ENCODE peak calls at places on chromosome 3, in four cellular contexts. One of them, this sample, is unnamed.
A peak's percentile ranks its signal among the peaks of the same experiment; 100 is the strongest.

GRCh38 chr3:45224824-45225464 is 1.1 kb downstream of the TMEM158 start:
- DNase-seq in upper lobe of right lung: peak; percentile 91
- DNase-seq in astrocyte: peak; percentile 46
- DNase-seq in mammary epithelial cell: peak; percentile 55
- DNase-seq in this sample: peak; percentile 82

GRCh38 chr3:159380891-159381290 is 579.0 kb downstream of the MFSD1 start:
- DNase-seq in astrocyte: no peak
- DNase-seq in upper lobe of right lung: no peak
- DNase-seq in mammary epithelial cell: no peak
- DNase-seq in this sample: no peak

GRCh38 chr3:129569856-129570255 is 26.9 kb downstream of the H1-8 start:
- DNase-seq in astrocyte: no peak
- DNase-seq in mammary epithelial cell: no peak
- DNase-seq in upper lobe of right lung: no peak
- DNase-seq in this sample: no peak

GRCh38 chr3:4303187-4304123 is at the start of gene SETMAR:
- DNase-seq in upper lobe of right lung: peak; percentile 93
- DNase-seq in mammary epithelial cell: peak; percentile 79
- DNase-seq in astrocyte: peak; percentile 67
- DNase-seq in this sample: peak; percentile 97

GRCh38 chr3:106332884-106333283 is 464.1 kb upstream of the CBLB start:
- DNase-seq in mammary epithelial cell: peak; percentile 87
- DNase-seq in astrocyte: peak; percentile 65
- DNase-seq in upper lobe of right lung: no peak
- DNase-seq in this sample: no peak

GRCh38 chr3:67000006-67000405 is 1.9 kb downstream of the KBTBD8 start:
- DNase-seq in astrocyte: peak; percentile 51
- DNase-seq in upper lobe of right lung: no peak
- DNase-seq in mammary epithelial cell: peak; percentile 78
- DNase-seq in this sample: no peak

GRCh38 chr3:188974856-188975611 is 196.7 kb upstream of the TPRG1 start:
- DNase-seq in astrocyte: peak; percentile 68
- DNase-seq in upper lobe of right lung: no peak
- DNase-seq in mammary epithelial cell: peak; percentile 5
- DNase-seq in this sample: no peak

GRCh38 chr3:183211390-183211789 is 41.7 kb upstream of the B3GNT5 start:
- DNase-seq in astrocyte: no peak
- DNase-seq in mammary epithelial cell: no peak
- DNase-seq in upper lobe of right lung: no peak
- DNase-seq in this sample: peak; percentile 69

GRCh38 chr3:79012530-79012913 is 755.3 kb downstream of the ROBO1 start:
- DNase-seq in upper lobe of right lung: no peak
- DNase-seq in astrocyte: no peak
- DNase-seq in mammary epithelial cell: no peak
- DNase-seq in this sample: no peak

GRCh38 chr3:72353236-72354105 is 494.8 kb downstream of the SHQ1 start:
- DNase-seq in astrocyte: no peak
- DNase-seq in mammary epithelial cell: peak; percentile 52
- DNase-seq in upper lobe of right lung: no peak
- DNase-seq in this sample: no peak

GRCh38 chr3:131549340-131549739 is 46.6 kb upstream of the MRPL3 start:
- DNase-seq in upper lobe of right lung: no peak
- DNase-seq in astrocyte: no peak
- DNase-seq in mammary epithelial cell: no peak
- DNase-seq in this sample: no peak

GRCh38 chr3:127784283-127784682 is 38.0 kb downstream of the MGLL start:
- DNase-seq in mammary epithelial cell: no peak
- DNase-seq in astrocyte: no peak
- DNase-seq in upper lobe of right lung: peak; percentile 53
- DNase-seq in this sample: peak; percentile 53

GRCh38 chr3:184524981-184525336 is 36.6 kb upstream of the EPHB3 start:
- DNase-seq in upper lobe of right lung: no peak
- DNase-seq in mammary epithelial cell: peak; percentile 17
- DNase-seq in astrocyte: no peak
- DNase-seq in this sample: no peak

GRCh38 chr3:20852712-20853111 is 666.7 kb upstream of the SGO1 start:
- DNase-seq in astrocyte: no peak
- DNase-seq in upper lobe of right lung: no peak
- DNase-seq in mammary epithelial cell: no peak
- DNase-seq in this sample: no peak

GRCh38 chr3:52317601-52318000 is 1.5 kb downstream of the DNAH1 start:
- DNase-seq in upper lobe of right lung: peak; percentile 88
- DNase-seq in astrocyte: no peak
- DNase-seq in mammary epithelial cell: peak; percentile 33
- DNase-seq in this sample: no peak

GRCh38 chr3:54931182-54931581 is 3.3 kb upstream of the LRTM1 start:
- DNase-seq in mammary epithelial cell: no peak
- DNase-seq in upper lobe of right lung: no peak
- DNase-seq in astrocyte: no peak
- DNase-seq in this sample: no peak

GRCh38 chr3:183430325-183430957 is 2.0 kb upstream of the MCF2L2 start:
- DNase-seq in astrocyte: no peak
- DNase-seq in mammary epithelial cell: no peak
- DNase-seq in upper lobe of right lung: no peak
- DNase-seq in this sample: no peak

GRCh38 chr3:155131104-155131503 is 51.0 kb downstream of the MME start:
- DNase-seq in astrocyte: peak; percentile 44
- DNase-seq in upper lobe of right lung: no peak
- DNase-seq in mammary epithelial cell: peak; percentile 94
- DNase-seq in this sample: no peak

GRCh38 chr3:73480187-73480672 is 144.5 kb downstream of the PDZRN3 start:
- DNase-seq in astrocyte: no peak
- DNase-seq in mammary epithelial cell: no peak
- DNase-seq in upper lobe of right lung: no peak
- DNase-seq in this sample: no peak

GRCh38 chr3:179688847-179689246 is 36.0 kb downstream of the USP13 start:
- DNase-seq in astrocyte: peak; percentile 41
- DNase-seq in mammary epithelial cell: peak; percentile 19
- DNase-seq in upper lobe of right lung: no peak
- DNase-seq in this sample: no peak

GRCh38 chr3:102181202-102181920 is 253.5 kb upstream of the ZPLD1 start:
- DNase-seq in astrocyte: peak; percentile 85
- DNase-seq in upper lobe of right lung: no peak
- DNase-seq in mammary epithelial cell: no peak
- DNase-seq in this sample: no peak

GRCh38 chr3:86655096-86655495 is 335.9 kb downstream of the VGLL3 start:
- DNase-seq in mammary epithelial cell: no peak
- DNase-seq in upper lobe of right lung: no peak
- DNase-seq in astrocyte: no peak
- DNase-seq in this sample: no peak

GRCh38 chr3:46977811-46978195 is 1.3 kb upstream of the CCDC12 start:
- DNase-seq in mammary epithelial cell: no peak
- DNase-seq in upper lobe of right lung: no peak
- DNase-seq in astrocyte: no peak
- DNase-seq in this sample: no peak
- H3K4me1 ChIP-seq in mammary epithelial cell: peaks cover 46% of the 10 kb centered on the region
- H3K4me1 ChIP-seq in upper lobe of right lung: peaks cover 54% of the 10 kb centered on the region
- H3K4me1 ChIP-seq in astrocyte: peaks cover 17% of the 10 kb centered on the region
- H3K4me1 ChIP-seq in this sample: peaks cover 57% of the 10 kb centered on the region

GRCh38 chr3:169966951-169967915 is 626 bp downstream of the SEC62 start:
- DNase-seq in mammary epithelial cell: peak; percentile 53
- DNase-seq in astrocyte: peak; percentile 37
- DNase-seq in upper lobe of right lung: no peak
- DNase-seq in this sample: peak; percentile 76

GRCh38 chr3:169968224-169968623 is 1.6 kb downstream of the SEC62 start:
- DNase-seq in mammary epithelial cell: no peak
- DNase-seq in astrocyte: no peak
- DNase-seq in upper lobe of right lung: no peak
- DNase-seq in this sample: no peak

GRCh38 chr3:169966086-169966950 is at the start of gene SEC62:
- DNase-seq in mammary epithelial cell: peak; percentile 83
- DNase-seq in upper lobe of right lung: peak; percentile 97
- DNase-seq in astrocyte: peak; percentile 76
- DNase-seq in this sample: peak; percentile 97

GRCh38 chr3:169964176-169964575 is 2.4 kb upstream of the SEC62 start:
- DNase-seq in mammary epithelial cell: peak; percentile 5
- DNase-seq in upper lobe of right lung: no peak
- DNase-seq in astrocyte: peak; percentile 68
- DNase-seq in this sample: no peak

GRCh38 chr3:169965562-169965961 is 1.0 kb upstream of the SEC62 start:
- DNase-seq in mammary epithelial cell: no peak
- DNase-seq in astrocyte: no peak
- DNase-seq in upper lobe of right lung: no peak
- DNase-seq in this sample: no peak
- H3K27ac ChIP-seq in mammary epithelial cell: no peak overlapping the region
- H3K27ac ChIP-seq in astrocyte: no peak overlapping the region
- H3K27ac ChIP-seq in upper lobe of right lung: no peak overlapping the region
- H3K27ac ChIP-seq in this sample: no peak overlapping the region

GRCh38 chr3:30609930-30610701 is 3.7 kb downstream of the TGFBR2 start:
- DNase-seq in mammary epithelial cell: no peak
- DNase-seq in upper lobe of right lung: no peak
- DNase-seq in astrocyte: no peak
- DNase-seq in this sample: no peak

GRCh38 chr3:30612422-30613134 is 6.2 kb downstream of the TGFBR2 start:
- DNase-seq in astrocyte: no peak
- DNase-seq in mammary epithelial cell: no peak
- DNase-seq in upper lobe of right lung: no peak
- DNase-seq in this sample: no peak

GRCh38 chr3:30611613-30612421 is 5.4 kb downstream of the TGFBR2 start:
- DNase-seq in astrocyte: peak; percentile 72
- DNase-seq in upper lobe of right lung: no peak
- DNase-seq in mammary epithelial cell: peak; percentile 74
- DNase-seq in this sample: no peak

GRCh38 chr3:30613135-30613825 is 6.9 kb downstream of the TGFBR2 start:
- DNase-seq in mammary epithelial cell: no peak
- DNase-seq in upper lobe of right lung: no peak
- DNase-seq in astrocyte: no peak
- DNase-seq in this sample: no peak

DNA sequence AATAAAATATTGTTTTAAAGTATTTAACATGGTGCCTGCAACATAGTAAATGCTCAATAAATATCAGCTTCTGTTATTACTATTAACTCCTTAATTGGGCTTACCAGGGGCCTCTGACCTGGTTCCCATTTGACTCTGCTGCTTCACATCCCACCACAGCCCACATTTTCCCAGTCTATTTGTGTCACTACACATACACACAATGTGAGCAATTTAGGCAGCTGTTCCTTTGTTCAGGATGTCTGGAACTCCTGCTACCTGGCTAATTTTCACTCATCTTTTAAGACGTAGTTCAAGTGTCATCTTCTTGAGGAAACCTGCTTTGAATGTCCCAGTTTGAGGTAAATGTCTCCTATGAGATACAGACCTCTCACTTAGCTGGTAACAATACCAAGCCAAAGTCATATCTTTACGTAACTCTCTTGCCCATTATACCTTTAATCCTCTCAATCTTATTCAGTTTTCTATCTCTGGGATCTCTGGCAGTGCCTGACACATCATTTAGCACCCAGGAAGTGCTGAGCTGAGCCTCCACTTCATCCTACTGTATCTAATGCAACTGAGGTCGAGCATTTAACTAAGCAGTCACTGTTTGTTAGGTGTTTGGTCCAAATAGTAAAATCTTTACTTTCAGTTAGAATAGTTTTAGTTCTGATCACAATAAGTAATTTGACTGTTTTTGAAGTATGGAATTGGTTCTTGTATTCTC is 4.5 kb downstream of the TGFBR2 start:
- DNase-seq in upper lobe of right lung: no peak
- DNase-seq in mammary epithelial cell: no peak
- DNase-seq in astrocyte: no peak
- DNase-seq in this sample: no peak
- H3K4me1 ChIP-seq in upper lobe of right lung: peaks cover 49% of the 10 kb centered on the region
- H3K4me1 ChIP-seq in mammary epithelial cell: peaks cover 63% of the 10 kb centered on the region
- H3K4me1 ChIP-seq in astrocyte: peaks cover 32% of the 10 kb centered on the region
- H3K4me1 ChIP-seq in this sample: peaks cover 70% of the 10 kb centered on the region

GRCh38 chr3:21955406-21955805 is 204.4 kb upstream of the ZNF385D start:
- DNase-seq in upper lobe of right lung: no peak
- DNase-seq in astrocyte: no peak
- DNase-seq in mammary epithelial cell: no peak
- DNase-seq in this sample: no peak
- H3K27ac ChIP-seq in upper lobe of right lung: no peak overlapping the region
- H3K27ac ChIP-seq in astrocyte: peak overlapping the region; percentile 22
- H3K27ac ChIP-seq in mammary epithelial cell: no peak overlapping the region
- H3K27ac ChIP-seq in this sample: no peak overlapping the region